ENCODE peak calls at places on chromosomes 6 and 20, in nine cellular contexts. A is effector CD4-positive, alpha-beta T cell; W is effector memory CD8-positive, alpha-beta T cell; J is glutamatergic neuron; G is WTC11; D is nucleus accumbens; U is nephron progenitor cell; P is AG04449; I is epithelial cell of esophagus. M is an unnamed sample.

GRCh38 chr6:139081485-139081884 is 52.9 kb downstream of the ABRACL start:
- DNase-seq in A (no peak), W (no peak), J (no peak), G (no peak), D (no peak), U (no peak), P (no peak), I (no peak), M (no peak)

GRCh38 chr6:163323274-163323673 is 91.2 kb upstream of the QKI start:
- DNase-seq in A (no peak), W (no peak), J (no peak), G (no peak), D (no peak), U (no peak), P (no peak), I (no peak), M (no peak)

GRCh38 chr6:13147396-13148181 is 180.7 kb downstream of the TBC1D7 start:
- DNase-seq in A (no peak), W (no peak), J (no peak), G (no peak), D (no peak), U (no peak), P (no peak), I (no peak), M (no peak)

GRCh38 chr6:93859964-93860363 is 440.6 kb upstream of the EPHA7 start:
- DNase-seq in A (no peak), W (no peak), J (no peak), G (no peak), D (no peak), U (no peak), P (no peak), I (no peak), M (no peak)

GRCh38 chr6:108168980-108169800 is 3.4 kb downstream of the NR2E1 start:
- DNase-seq in A (no peak), W (no peak), J (no peak), G (peak; percentile 46), D (no peak), U (peak; percentile 33), P (no peak), I (no peak), M (no peak)

GRCh38 chr20:49858076-49858565 is 45.5 kb downstream of the SLC9A8 start:
- DNase-seq in A (no peak), W (no peak), J (no peak), G (no peak), D (no peak), U (no peak), P (no peak), I (no peak), M (no peak)

GRCh38 chr6:148608211-148608951 is 138.4 kb upstream of the UST start:
- DNase-seq in A (no peak), W (no peak), J (no peak), G (no peak), D (no peak), U (no peak), P (no peak), I (peak; percentile 21), M (no peak)

GRCh38 chr20:34544109-34544793 is 14.3 kb upstream of the MAP1LC3A start:
- DNase-seq in A (no peak), W (no peak), J (no peak), G (peak; percentile 48), D (no peak), U (no peak), P (no peak), I (no peak), M (no peak)

GRCh38 chr6:170026272-170027110 is 264.4 kb downstream of the DLL1 start:
- DNase-seq in A (no peak), W (no peak), J (no peak), G (no peak), D (no peak), U (no peak), P (no peak), I (peak; percentile 96), M (no peak)

GRCh38 chr6:12529364-12530019 is 187.1 kb upstream of the PHACTR1 start:
- DNase-seq in A (no peak), W (no peak), J (no peak), G (peak; percentile 13), D (no peak), U (no peak), P (no peak), I (no peak), M (no peak)

GRCh38 chr6:158060447-158061360 is 79.0 kb downstream of the SYNJ2 start:
- DNase-seq in A (no peak), W (no peak), J (no peak), G (no peak), D (peak; percentile 37), U (no peak), P (peak; percentile 81), I (peak; percentile 93), M (peak; percentile 59)

GRCh38 chr6:36033935-36034334 is 6.3 kb downstream of the MAPK14 start:
- DNase-seq in A (no peak), W (no peak), J (no peak), G (no peak), D (no peak), U (no peak), P (no peak), I (peak; percentile 71), M (no peak)

GRCh38 chr20:54134445-54135220 is 39.2 kb downstream of the CYP24A1 start:
- DNase-seq in A (no peak), W (no peak), J (no peak), G (no peak), D (no peak), U (no peak), P (no peak), I (peak; percentile 91), M (no peak)

GRCh38 chr6:148758492-148758891 is 11.7 kb downstream of the UST start:
- DNase-seq in A (no peak), W (peak; percentile 50), J (no peak), G (no peak), D (no peak), U (no peak), P (no peak), I (no peak), M (peak; percentile 53)

GRCh38 chr20:42352096-42352495 is 733.9 kb upstream of the CHD6 start:
- DNase-seq in A (no peak), W (no peak), J (no peak), G (no peak), D (no peak), U (no peak), P (no peak), I (no peak), M (no peak)

GRCh38 chr6:1094306-1094705 is 217.6 kb upstream of the FOXQ1 start:
- DNase-seq in A (no peak), W (no peak), J (no peak), G (no peak), D (no peak), U (no peak), P (peak; percentile 12), I (peak; percentile 15), M (no peak)

GRCh38 chr6:42423244-42423643 is 28.5 kb downstream of the TRERF1 start:
- DNase-seq in A (no peak), W (no peak), J (no peak), G (no peak), D (no peak), U (no peak), P (no peak), I (no peak), M (no peak)

GRCh38 chr6:160667854-160668481 is 3.9 kb upstream of the LPA start:
- DNase-seq in A (peak; percentile 12), W (peak; percentile 7), J (no peak), G (peak; percentile 76), D (no peak), U (peak; percentile 41), P (no peak), I (peak; percentile 65), M (no peak)

GRCh38 chr20:63284083-63284440 is 8.9 kb upstream of the COL20A1 start:
- DNase-seq in A (no peak), W (no peak), J (no peak), G (no peak), D (no peak), U (no peak), P (no peak), I (no peak), M (no peak)

GRCh38 chr6:133017581-133017980 is 203.2 kb downstream of the RPS12 start:
- DNase-seq in A (no peak), W (no peak), J (no peak), G (no peak), D (no peak), U (no peak), P (no peak), I (peak; percentile 70), M (no peak)

GRCh38 chr6:31403283-31403989 is at the start of gene MICA:
- DNase-seq in A (peak; percentile 65), W (peak; percentile 41), J (peak; percentile 65), G (peak; percentile 94), D (peak; percentile 66), U (peak; percentile 89), P (peak; percentile 21), I (peak; percentile 96), M (peak; percentile 84)

GRCh38 chr6:37535701-37536461 is 36.2 kb upstream of the CCDC167 start:
- DNase-seq in A (no peak), W (no peak), J (peak; percentile 53), G (peak; percentile 53), D (no peak), U (peak; percentile 60), P (no peak), I (peak; percentile 48), M (no peak)

GRCh38 chr6:146258206-146258605 is 229.3 kb downstream of the GRM1 start:
- DNase-seq in A (no peak), W (no peak), J (no peak), G (no peak), D (no peak), U (no peak), P (no peak), I (no peak), M (no peak)

GRCh38 chr6:155117266-155117665 is 122.2 kb downstream of the TIAM2 start:
- DNase-seq in A (no peak), W (no peak), J (no peak), G (no peak), D (no peak), U (no peak), P (peak; percentile 85), I (no peak), M (no peak)

GRCh38 chr6:24064106-24064505 is 61.9 kb upstream of the NRSN1 start:
- DNase-seq in A (no peak), W (no peak), J (no peak), G (peak; percentile 20), D (no peak), U (peak; percentile 10), P (no peak), I (peak; percentile 13), M (no peak)

GRCh38 chr6:153392156-153392555 is 261.1 kb upstream of the RGS17 start:
- DNase-seq in A (no peak), W (no peak), J (no peak), G (no peak), D (no peak), U (no peak), P (no peak), I (peak; percentile 53), M (no peak)

GRCh38 chr6:14716499-14717146 is 529.2 kb upstream of the JARID2 start:
- DNase-seq in A (no peak), W (no peak), J (no peak), G (no peak), D (no peak), U (no peak), P (no peak), I (peak; percentile 91), M (no peak)

GRCh38 chr20:50794846-50795634 is at the start of gene BCAS4:
- DNase-seq in A (peak; percentile 68), W (peak; percentile 83), J (peak; percentile 85), G (peak; percentile 84), D (peak; percentile 48), U (peak; percentile 86), P (no peak), I (peak; percentile 79), M (peak; percentile 45)

GRCh38 chr20:4875578-4876067 is 125.7 kb downstream of the SLC23A2 start:
- DNase-seq in A (no peak), W (no peak), J (no peak), G (no peak), D (no peak), U (peak; percentile 25), P (no peak), I (no peak), M (no peak)